ENCODE peak calls at places on chromosomes 13 and 19, in eight cellular contexts. K, J, V, W, T, R, E and Y are unnamed samples.

GRCh38 chr13:52371736-52372247 is 34.2 kb downstream of the THSD1 start:
- DNase-seq in K (no peak), J (no peak), V (no peak), W (no peak), T (no peak), R (no peak), E (no peak), Y (no peak)

GRCh38 chr13:113584205-113584869 is at the start of gene TFDP1:
- DNase-seq in K (peak), J (peak), V (peak), W (peak), T (peak), R (peak), E (peak), Y (peak)

GRCh38 chr13:111058796-111059506 is 56.2 kb upstream of the ARHGEF7 start:
- DNase-seq in K (no peak), J (no peak), V (no peak), W (no peak), T (no peak), R (no peak), E (no peak), Y (no peak)

GRCh38 chr19:19817357-19817756 is 4.2 kb downstream of the ZNF506 start:
- DNase-seq in K (peak), J (no peak), V (no peak), W (no peak), T (no peak), R (no peak), E (no peak), Y (no peak)

GRCh38 chr19:7507884-7508283 is 8.0 kb upstream of the ZNF358 start:
- DNase-seq in K (no peak), J (peak), V (no peak), W (peak), T (peak), R (no peak), E (no peak), Y (peak)

GRCh38 chr13:79457948-79458347 is 23.0 kb upstream of the NDFIP2 start:
- DNase-seq in K (no peak), J (peak), V (no peak), W (no peak), T (no peak), R (no peak), E (no peak), Y (no peak)

GRCh38 chr13:49400755-49401659 is 42.9 kb downstream of the CAB39L start:
- DNase-seq in K (no peak), J (peak), V (no peak), W (no peak), T (no peak), R (no peak), E (no peak), Y (no peak)

GRCh38 chr13:112454648-112455334 is 78.6 kb downstream of the SPACA7 start:
- DNase-seq in K (no peak), J (no peak), V (no peak), W (no peak), T (no peak), R (no peak), E (no peak), Y (peak)

GRCh38 chr13:99871249-99871898 is 100.2 kb downstream of the ZIC5 start:
- DNase-seq in K (no peak), J (no peak), V (no peak), W (no peak), T (no peak), R (no peak), E (no peak), Y (no peak)

GRCh38 chr13:43865892-43866291 is 13.6 kb downstream of the CCDC122 start:
- DNase-seq in K (no peak), J (peak), V (no peak), W (no peak), T (no peak), R (no peak), E (no peak), Y (no peak)

GRCh38 chr13:33126909-33127607 is 110.8 kb downstream of the KL start:
- DNase-seq in K (no peak), J (peak), V (no peak), W (no peak), T (no peak), R (no peak), E (no peak), Y (no peak)

GRCh38 chr13:48862572-48862971 is 113.1 kb upstream of the FNDC3A start:
- DNase-seq in K (no peak), J (no peak), V (no peak), W (no peak), T (peak), R (no peak), E (no peak), Y (no peak)

GRCh38 chr19:33418871-33419762 is 45.6 kb downstream of the CEBPG start:
- DNase-seq in K (no peak), J (no peak), V (no peak), W (no peak), T (no peak), R (no peak), E (no peak), Y (no peak)

GRCh38 chr19:19451429-19452240 is 46.2 kb downstream of the GATAD2A start:
- DNase-seq in K (peak), J (no peak), V (no peak), W (no peak), T (no peak), R (no peak), E (no peak), Y (peak)

GRCh38 chr19:996051-996838 is 4.0 kb upstream of the GRIN3B start:
- DNase-seq in K (peak), J (no peak), V (no peak), W (no peak), T (no peak), R (no peak), E (no peak), Y (no peak)

GRCh38 chr13:51125495-51126226 is 14.6 kb upstream of the C13orf42 start:
- DNase-seq in K (peak), J (peak), V (no peak), W (no peak), T (peak), R (no peak), E (no peak), Y (no peak)

GRCh38 chr13:112796190-112796915 is 106.5 kb downstream of the ATP11A start:
- DNase-seq in K (no peak), J (no peak), V (no peak), W (no peak), T (no peak), R (no peak), E (no peak), Y (no peak)

GRCh38 chr19:48859711-48860572 is 8.5 kb downstream of the PLEKHA4 start:
- DNase-seq in K (no peak), J (no peak), V (no peak), W (peak), T (peak), R (no peak), E (no peak), Y (no peak)

GRCh38 chr19:13012690-13013608 is 17.7 kb downstream of the NFIX start:
- DNase-seq in K (peak), J (peak), V (no peak), W (peak), T (peak), R (no peak), E (no peak), Y (peak)

GRCh38 chr19:7932930-7933300 is 7.0 kb upstream of the CTXN1 start:
- DNase-seq in K (no peak), J (no peak), V (no peak), W (no peak), T (no peak), R (no peak), E (no peak), Y (no peak)

GRCh38 chr19:39192846-39193245 is 3.9 kb upstream of the NCCRP1 start:
- DNase-seq in K (no peak), J (no peak), V (no peak), W (no peak), T (no peak), R (no peak), E (no peak), Y (no peak)

GRCh38 chr19:19405919-19406877 is 723 bp downstream of the GATAD2A start:
- DNase-seq in K (peak), J (peak), V (peak), W (peak), T (no peak), R (no peak), E (peak), Y (peak)

GRCh38 chr19:51607077-51607476 is 23.1 kb downstream of the SIGLEC5 start:
- DNase-seq in K (no peak), J (no peak), V (no peak), W (no peak), T (no peak), R (no peak), E (no peak), Y (no peak)

GRCh38 chr19:46076951-46077814 is 36.4 kb upstream of the IGFL4 start:
- DNase-seq in K (no peak), J (peak), V (peak), W (no peak), T (no peak), R (peak), E (peak), Y (no peak)

GRCh38 chr13:44470623-44471562 is 97.3 kb downstream of the SERP2 start:
- DNase-seq in K (no peak), J (no peak), V (no peak), W (no peak), T (no peak), R (no peak), E (no peak), Y (no peak)

GRCh38 chr13:72808917-72809500 is 27.1 kb downstream of the PIBF1 start:
- DNase-seq in K (no peak), J (no peak), V (no peak), W (no peak), T (no peak), R (no peak), E (no peak), Y (no peak)

GRCh38 chr13:105412171-105412570 is 1123.3 kb downstream of the EFNB2 start:
- DNase-seq in K (no peak), J (no peak), V (no peak), W (no peak), T (no peak), R (no peak), E (no peak), Y (no peak)

GRCh38 chr13:29474991-29475390 is 120.5 kb downstream of the SLC7A1 start:
- DNase-seq in K (no peak), J (peak), V (no peak), W (no peak), T (no peak), R (no peak), E (no peak), Y (no peak)

GRCh38 chr13:85853901-85854663 is 54.9 kb upstream of the SLITRK6 start:
- DNase-seq in K (no peak), J (no peak), V (no peak), W (peak), T (no peak), R (no peak), E (no peak), Y (peak)

GRCh38 chr19:1232652-1233360 is 5.0 kb downstream of the CBARP start:
- DNase-seq in K (no peak), J (no peak), V (no peak), W (peak), T (no peak), R (no peak), E (no peak), Y (no peak)

GRCh38 chr13:36163303-36163702 is 32.1 kb upstream of the DCLK1 start:
- DNase-seq in K (no peak), J (no peak), V (no peak), W (no peak), T (no peak), R (no peak), E (no peak), Y (no peak)

GRCh38 chr13:21690955-21691354 is 20.1 kb downstream of the FGF9 start:
- DNase-seq in K (no peak), J (no peak), V (no peak), W (no peak), T (no peak), R (no peak), E (no peak), Y (no peak)

GRCh38 chr13:21242236-21242635 is 65.8 kb downstream of the MRPL57 start:
- DNase-seq in K (no peak), J (no peak), V (no peak), W (no peak), T (no peak), R (no peak), E (no peak), Y (no peak)